ENCODE peak calls at places on chromosomes 12 and 14, in seven cellular contexts. One of them, this sample, is unnamed.

GRCh38 chr12:6318440-6318879 is 8.0 kb downstream of the PLEKHG6 start:
- DNase-seq in stimulated activated CD4-positive, alpha-beta T cell treated with anti-CD3 and anti-CD28 coated beads, Interleukin-4, amount 100 ng/mL, for 1 hour: no peak
- DNase-seq in CD8-positive, alpha-beta T cell: no peak
- DNase-seq in CD8-positive, alpha-beta memory T cell: no peak
- DNase-seq in hypothalamus: no peak
- DNase-seq in NCI-H1417 treated with DMSO at 0.1 percent for 48 hours: no peak
- DNase-seq in naive thymus-derived CD8-positive, alpha-beta T cell: no peak
- DNase-seq in this sample: no peak

GRCh38 chr14:71395151-71395604 is 487.9 kb downstream of the PCNX1 start:
- DNase-seq in hypothalamus: no peak
- DNase-seq in CD8-positive, alpha-beta T cell: no peak
- DNase-seq in NCI-H1417 treated with DMSO at 0.1 percent for 48 hours: no peak
- DNase-seq in stimulated activated CD4-positive, alpha-beta T cell treated with anti-CD3 and anti-CD28 coated beads, Interleukin-4, amount 100 ng/mL, for 1 hour: no peak
- DNase-seq in naive thymus-derived CD8-positive, alpha-beta T cell: no peak
- DNase-seq in CD8-positive, alpha-beta memory T cell: no peak
- DNase-seq in this sample: no peak

GRCh38 chr14:23281247-23281646 is 4.7 kb downstream of the HOMEZ start:
- DNase-seq in NCI-H1417 treated with DMSO at 0.1 percent for 48 hours: no peak
- DNase-seq in CD8-positive, alpha-beta memory T cell: no peak
- DNase-seq in CD8-positive, alpha-beta T cell: no peak
- DNase-seq in hypothalamus: no peak
- DNase-seq in naive thymus-derived CD8-positive, alpha-beta T cell: no peak
- DNase-seq in stimulated activated CD4-positive, alpha-beta T cell treated with anti-CD3 and anti-CD28 coated beads, Interleukin-4, amount 100 ng/mL, for 1 hour: no peak
- DNase-seq in this sample: no peak

GRCh38 chr12:96720363-96720705 is 186.7 kb upstream of the NEDD1 start:
- DNase-seq in CD8-positive, alpha-beta memory T cell: peak; percentile 20
- DNase-seq in hypothalamus: no peak
- DNase-seq in NCI-H1417 treated with DMSO at 0.1 percent for 48 hours: no peak
- DNase-seq in stimulated activated CD4-positive, alpha-beta T cell treated with anti-CD3 and anti-CD28 coated beads, Interleukin-4, amount 100 ng/mL, for 1 hour: peak; percentile 7
- DNase-seq in naive thymus-derived CD8-positive, alpha-beta T cell: no peak
- DNase-seq in CD8-positive, alpha-beta T cell: peak; percentile 53
- DNase-seq in this sample: no peak

GRCh38 chr14:102138935-102139247 is 806 bp upstream of the WDR20 start:
- DNase-seq in hypothalamus: no peak
- DNase-seq in naive thymus-derived CD8-positive, alpha-beta T cell: no peak
- DNase-seq in NCI-H1417 treated with DMSO at 0.1 percent for 48 hours: no peak
- DNase-seq in CD8-positive, alpha-beta memory T cell: no peak
- DNase-seq in stimulated activated CD4-positive, alpha-beta T cell treated with anti-CD3 and anti-CD28 coated beads, Interleukin-4, amount 100 ng/mL, for 1 hour: no peak
- DNase-seq in CD8-positive, alpha-beta T cell: no peak
- DNase-seq in this sample: peak; percentile 4

GRCh38 chr14:32785585-32785984 is 153.1 kb upstream of the NPAS3 start:
- DNase-seq in CD8-positive, alpha-beta T cell: no peak
- DNase-seq in CD8-positive, alpha-beta memory T cell: no peak
- DNase-seq in hypothalamus: no peak
- DNase-seq in naive thymus-derived CD8-positive, alpha-beta T cell: no peak
- DNase-seq in stimulated activated CD4-positive, alpha-beta T cell treated with anti-CD3 and anti-CD28 coated beads, Interleukin-4, amount 100 ng/mL, for 1 hour: no peak
- DNase-seq in NCI-H1417 treated with DMSO at 0.1 percent for 48 hours: no peak
- DNase-seq in this sample: no peak

GRCh38 chr14:64114796-64115195 is 179.4 kb downstream of the ESR2 start:
- DNase-seq in hypothalamus: no peak
- DNase-seq in naive thymus-derived CD8-positive, alpha-beta T cell: no peak
- DNase-seq in CD8-positive, alpha-beta memory T cell: no peak
- DNase-seq in NCI-H1417 treated with DMSO at 0.1 percent for 48 hours: no peak
- DNase-seq in stimulated activated CD4-positive, alpha-beta T cell treated with anti-CD3 and anti-CD28 coated beads, Interleukin-4, amount 100 ng/mL, for 1 hour: no peak
- DNase-seq in CD8-positive, alpha-beta T cell: no peak
- DNase-seq in this sample: no peak

GRCh38 chr14:33342299-33342974 is 403.8 kb downstream of the NPAS3 start:
- DNase-seq in stimulated activated CD4-positive, alpha-beta T cell treated with anti-CD3 and anti-CD28 coated beads, Interleukin-4, amount 100 ng/mL, for 1 hour: no peak
- DNase-seq in CD8-positive, alpha-beta memory T cell: no peak
- DNase-seq in CD8-positive, alpha-beta T cell: no peak
- DNase-seq in hypothalamus: no peak
- DNase-seq in naive thymus-derived CD8-positive, alpha-beta T cell: no peak
- DNase-seq in NCI-H1417 treated with DMSO at 0.1 percent for 48 hours: no peak
- DNase-seq in this sample: no peak

GRCh38 chr12:64103821-64104220 is 118.3 kb downstream of the KICS2 start:
- DNase-seq in CD8-positive, alpha-beta memory T cell: no peak
- DNase-seq in naive thymus-derived CD8-positive, alpha-beta T cell: no peak
- DNase-seq in CD8-positive, alpha-beta T cell: no peak
- DNase-seq in NCI-H1417 treated with DMSO at 0.1 percent for 48 hours: no peak
- DNase-seq in hypothalamus: no peak
- DNase-seq in stimulated activated CD4-positive, alpha-beta T cell treated with anti-CD3 and anti-CD28 coated beads, Interleukin-4, amount 100 ng/mL, for 1 hour: no peak
- DNase-seq in this sample: no peak

GRCh38 chr14:96614528-96614927 is 112.3 kb downstream of the PAPOLA start:
- DNase-seq in stimulated activated CD4-positive, alpha-beta T cell treated with anti-CD3 and anti-CD28 coated beads, Interleukin-4, amount 100 ng/mL, for 1 hour: no peak
- DNase-seq in CD8-positive, alpha-beta memory T cell: no peak
- DNase-seq in CD8-positive, alpha-beta T cell: no peak
- DNase-seq in naive thymus-derived CD8-positive, alpha-beta T cell: no peak
- DNase-seq in hypothalamus: no peak
- DNase-seq in NCI-H1417 treated with DMSO at 0.1 percent for 48 hours: peak; percentile 49
- DNase-seq in this sample: no peak

GRCh38 chr12:42145552-42146215 is 1.0 kb upstream of the GXYLT1 start:
- DNase-seq in stimulated activated CD4-positive, alpha-beta T cell treated with anti-CD3 and anti-CD28 coated beads, Interleukin-4, amount 100 ng/mL, for 1 hour: no peak
- DNase-seq in CD8-positive, alpha-beta T cell: no peak
- DNase-seq in hypothalamus: no peak
- DNase-seq in CD8-positive, alpha-beta memory T cell: no peak
- DNase-seq in naive thymus-derived CD8-positive, alpha-beta T cell: no peak
- DNase-seq in NCI-H1417 treated with DMSO at 0.1 percent for 48 hours: no peak
- DNase-seq in this sample: no peak

GRCh38 chr14:99132821-99133562 is 139.0 kb downstream of the BCL11B start:
- DNase-seq in CD8-positive, alpha-beta T cell: peak; percentile 11
- DNase-seq in CD8-positive, alpha-beta memory T cell: no peak
- DNase-seq in naive thymus-derived CD8-positive, alpha-beta T cell: no peak
- DNase-seq in hypothalamus: no peak
- DNase-seq in stimulated activated CD4-positive, alpha-beta T cell treated with anti-CD3 and anti-CD28 coated beads, Interleukin-4, amount 100 ng/mL, for 1 hour: no peak
- DNase-seq in NCI-H1417 treated with DMSO at 0.1 percent for 48 hours: no peak
- DNase-seq in this sample: no peak

GRCh38 chr12:122947352-122947792 is 18.9 kb downstream of the ABCB9 start:
- DNase-seq in stimulated activated CD4-positive, alpha-beta T cell treated with anti-CD3 and anti-CD28 coated beads, Interleukin-4, amount 100 ng/mL, for 1 hour: no peak
- DNase-seq in CD8-positive, alpha-beta memory T cell: no peak
- DNase-seq in hypothalamus: no peak
- DNase-seq in CD8-positive, alpha-beta T cell: no peak
- DNase-seq in naive thymus-derived CD8-positive, alpha-beta T cell: no peak
- DNase-seq in NCI-H1417 treated with DMSO at 0.1 percent for 48 hours: no peak
- DNase-seq in this sample: no peak

GRCh38 chr14:95314609-95315008 is 5.1 kb downstream of the CLMN start:
- DNase-seq in stimulated activated CD4-positive, alpha-beta T cell treated with anti-CD3 and anti-CD28 coated beads, Interleukin-4, amount 100 ng/mL, for 1 hour: peak; percentile 29
- DNase-seq in NCI-H1417 treated with DMSO at 0.1 percent for 48 hours: no peak
- DNase-seq in CD8-positive, alpha-beta T cell: no peak
- DNase-seq in hypothalamus: no peak
- DNase-seq in CD8-positive, alpha-beta memory T cell: no peak
- DNase-seq in naive thymus-derived CD8-positive, alpha-beta T cell: no peak
- DNase-seq in this sample: peak; percentile 25

GRCh38 chr14:72000907-72001306 is 68.7 kb downstream of the RGS6 start:
- DNase-seq in CD8-positive, alpha-beta T cell: no peak
- DNase-seq in CD8-positive, alpha-beta memory T cell: no peak
- DNase-seq in stimulated activated CD4-positive, alpha-beta T cell treated with anti-CD3 and anti-CD28 coated beads, Interleukin-4, amount 100 ng/mL, for 1 hour: no peak
- DNase-seq in hypothalamus: peak; percentile 53
- DNase-seq in naive thymus-derived CD8-positive, alpha-beta T cell: no peak
- DNase-seq in NCI-H1417 treated with DMSO at 0.1 percent for 48 hours: no peak
- DNase-seq in this sample: no peak

GRCh38 chr12:94134226-94134795 is 14.1 kb upstream of the PLXNC1 start:
- DNase-seq in hypothalamus: no peak
- DNase-seq in naive thymus-derived CD8-positive, alpha-beta T cell: peak; percentile 66
- DNase-seq in CD8-positive, alpha-beta T cell: no peak
- DNase-seq in stimulated activated CD4-positive, alpha-beta T cell treated with anti-CD3 and anti-CD28 coated beads, Interleukin-4, amount 100 ng/mL, for 1 hour: no peak
- DNase-seq in CD8-positive, alpha-beta memory T cell: peak; percentile 50
- DNase-seq in NCI-H1417 treated with DMSO at 0.1 percent for 48 hours: peak; percentile 33
- DNase-seq in this sample: peak; percentile 24

GRCh38 chr14:84361476-84361875 is 1168.5 kb upstream of the FLRT2 start:
- DNase-seq in stimulated activated CD4-positive, alpha-beta T cell treated with anti-CD3 and anti-CD28 coated beads, Interleukin-4, amount 100 ng/mL, for 1 hour: no peak
- DNase-seq in CD8-positive, alpha-beta memory T cell: no peak
- DNase-seq in hypothalamus: no peak
- DNase-seq in CD8-positive, alpha-beta T cell: no peak
- DNase-seq in NCI-H1417 treated with DMSO at 0.1 percent for 48 hours: no peak
- DNase-seq in naive thymus-derived CD8-positive, alpha-beta T cell: no peak
- DNase-seq in this sample: no peak

GRCh38 chr12:87779016-87779415 is 250.2 kb downstream of the C12orf50 start:
- DNase-seq in hypothalamus: no peak
- DNase-seq in NCI-H1417 treated with DMSO at 0.1 percent for 48 hours: no peak
- DNase-seq in naive thymus-derived CD8-positive, alpha-beta T cell: no peak
- DNase-seq in stimulated activated CD4-positive, alpha-beta T cell treated with anti-CD3 and anti-CD28 coated beads, Interleukin-4, amount 100 ng/mL, for 1 hour: no peak
- DNase-seq in CD8-positive, alpha-beta T cell: no peak
- DNase-seq in CD8-positive, alpha-beta memory T cell: no peak
- DNase-seq in this sample: peak; percentile 96

GRCh38 chr14:98593361-98593761 is 678.6 kb downstream of the BCL11B start:
- DNase-seq in NCI-H1417 treated with DMSO at 0.1 percent for 48 hours: no peak
- DNase-seq in CD8-positive, alpha-beta T cell: no peak
- DNase-seq in stimulated activated CD4-positive, alpha-beta T cell treated with anti-CD3 and anti-CD28 coated beads, Interleukin-4, amount 100 ng/mL, for 1 hour: no peak
- DNase-seq in CD8-positive, alpha-beta memory T cell: no peak
- DNase-seq in naive thymus-derived CD8-positive, alpha-beta T cell: no peak
- DNase-seq in hypothalamus: peak; percentile 86
- DNase-seq in this sample: no peak

GRCh38 chr12:88371416-88372183 is 208.7 kb downstream of the KITLG start:
- DNase-seq in naive thymus-derived CD8-positive, alpha-beta T cell: no peak
- DNase-seq in stimulated activated CD4-positive, alpha-beta T cell treated with anti-CD3 and anti-CD28 coated beads, Interleukin-4, amount 100 ng/mL, for 1 hour: no peak
- DNase-seq in CD8-positive, alpha-beta T cell: no peak
- DNase-seq in hypothalamus: no peak
- DNase-seq in NCI-H1417 treated with DMSO at 0.1 percent for 48 hours: no peak
- DNase-seq in CD8-positive, alpha-beta memory T cell: no peak
- DNase-seq in this sample: no peak

GRCh38 chr12:68428211-68428610 is 96.0 kb upstream of the MDM1 start:
- DNase-seq in hypothalamus: no peak
- DNase-seq in CD8-positive, alpha-beta memory T cell: no peak
- DNase-seq in NCI-H1417 treated with DMSO at 0.1 percent for 48 hours: no peak
- DNase-seq in naive thymus-derived CD8-positive, alpha-beta T cell: no peak
- DNase-seq in stimulated activated CD4-positive, alpha-beta T cell treated with anti-CD3 and anti-CD28 coated beads, Interleukin-4, amount 100 ng/mL, for 1 hour: no peak
- DNase-seq in CD8-positive, alpha-beta T cell: no peak
- DNase-seq in this sample: no peak

This sample was measured in RCC 7860.